ENCODE peak calls at places on chromosomes 11 and 22, in ten cellular contexts. One of them, this sample, is unnamed.

GRCh38 chr11:126105022-126105747 is 42.5 kb upstream of the CDON start:
- DNase-seq in A673: no peak
- DNase-seq in transverse colon: no peak
- DNase-seq in colonic mucosa: no peak
- DNase-seq in Panc1: no peak
- DNase-seq in MM.1S: no peak
- DNase-seq in ascending aorta: no peak
- DNase-seq in MCF 10A: no peak
- DNase-seq in esophagus squamous epithelium: no peak
- DNase-seq in A549: no peak
- DNase-seq in this sample: no peak

GRCh38 chr11:130157111-130157510 is 2.5 kb upstream of the ST14 start:
- DNase-seq in esophagus squamous epithelium: no peak
- DNase-seq in MM.1S: no peak
- DNase-seq in Panc1: no peak
- DNase-seq in MCF 10A: peak
- DNase-seq in A549: no peak
- DNase-seq in transverse colon: no peak
- DNase-seq in colonic mucosa: no peak
- DNase-seq in A673: no peak
- DNase-seq in ascending aorta: no peak
- DNase-seq in this sample: peak

GRCh38 chr11:104581246-104581980 is 316.8 kb downstream of the CASP12 start:
- DNase-seq in Panc1: no peak
- DNase-seq in ascending aorta: no peak
- DNase-seq in MM.1S: no peak
- DNase-seq in transverse colon: no peak
- DNase-seq in esophagus squamous epithelium: no peak
- DNase-seq in MCF 10A: peak
- DNase-seq in colonic mucosa: no peak
- DNase-seq in A549: no peak
- DNase-seq in A673: peak
- DNase-seq in this sample: no peak

GRCh38 chr22:20610243-20610686 is 102.9 kb downstream of the MED15 start:
- DNase-seq in A549: no peak
- DNase-seq in esophagus squamous epithelium: no peak
- DNase-seq in ascending aorta: no peak
- DNase-seq in MM.1S: no peak
- DNase-seq in MCF 10A: no peak
- DNase-seq in colonic mucosa: no peak
- DNase-seq in A673: no peak
- DNase-seq in Panc1: no peak
- DNase-seq in transverse colon: no peak
- DNase-seq in this sample: no peak

GRCh38 chr11:88629496-88629895 is 292.0 kb upstream of the CTSC start:
- DNase-seq in esophagus squamous epithelium: no peak
- DNase-seq in MM.1S: no peak
- DNase-seq in Panc1: no peak
- DNase-seq in A549: no peak
- DNase-seq in colonic mucosa: no peak
- DNase-seq in ascending aorta: no peak
- DNase-seq in A673: no peak
- DNase-seq in transverse colon: no peak
- DNase-seq in MCF 10A: no peak
- DNase-seq in this sample: no peak

GRCh38 chr11:111775024-111775710 is 9.0 kb upstream of the PPP2R1B start:
- DNase-seq in MCF 10A: no peak
- DNase-seq in Panc1: no peak
- DNase-seq in colonic mucosa: no peak
- DNase-seq in A549: no peak
- DNase-seq in transverse colon: peak
- DNase-seq in esophagus squamous epithelium: no peak
- DNase-seq in MM.1S: no peak
- DNase-seq in ascending aorta: peak
- DNase-seq in A673: no peak
- DNase-seq in this sample: no peak

GRCh38 chr11:2307733-2308331 is 6.0 kb downstream of the TSPAN32 start:
- DNase-seq in MCF 10A: no peak
- DNase-seq in transverse colon: no peak
- DNase-seq in ascending aorta: no peak
- DNase-seq in A673: no peak
- DNase-seq in colonic mucosa: no peak
- DNase-seq in MM.1S: no peak
- DNase-seq in Panc1: no peak
- DNase-seq in esophagus squamous epithelium: no peak
- DNase-seq in A549: no peak
- DNase-seq in this sample: no peak

GRCh38 chr11:69545976-69546617 is 64.6 kb downstream of the LINC01488 start:
- DNase-seq in A549: no peak
- DNase-seq in transverse colon: no peak
- DNase-seq in Panc1: no peak
- DNase-seq in esophagus squamous epithelium: no peak
- DNase-seq in colonic mucosa: no peak
- DNase-seq in ascending aorta: no peak
- DNase-seq in A673: no peak
- DNase-seq in MCF 10A: no peak
- DNase-seq in MM.1S: no peak
- DNase-seq in this sample: no peak

GRCh38 chr11:21927628-21928027 is 265.3 kb upstream of the ANO5 start:
- DNase-seq in esophagus squamous epithelium: no peak
- DNase-seq in A549: no peak
- DNase-seq in Panc1: no peak
- DNase-seq in transverse colon: no peak
- DNase-seq in MM.1S: no peak
- DNase-seq in colonic mucosa: no peak
- DNase-seq in ascending aorta: no peak
- DNase-seq in MCF 10A: peak
- DNase-seq in A673: no peak
- DNase-seq in this sample: no peak

GRCh38 chr11:21931436-21932101 is 261.3 kb upstream of the ANO5 start:
- DNase-seq in MCF 10A: no peak
- DNase-seq in esophagus squamous epithelium: no peak
- DNase-seq in Panc1: no peak
- DNase-seq in colonic mucosa: no peak
- DNase-seq in MM.1S: no peak
- DNase-seq in A673: no peak
- DNase-seq in ascending aorta: no peak
- DNase-seq in A549: no peak
- DNase-seq in transverse colon: no peak
- DNase-seq in this sample: no peak

GRCh38 chr11:21928834-21929233 is 264.1 kb upstream of the ANO5 start:
- DNase-seq in ascending aorta: no peak
- DNase-seq in MM.1S: no peak
- DNase-seq in colonic mucosa: no peak
- DNase-seq in transverse colon: no peak
- DNase-seq in Panc1: no peak
- DNase-seq in MCF 10A: no peak
- DNase-seq in A549: no peak
- DNase-seq in esophagus squamous epithelium: no peak
- DNase-seq in A673: no peak
- DNase-seq in this sample: no peak

DNA sequence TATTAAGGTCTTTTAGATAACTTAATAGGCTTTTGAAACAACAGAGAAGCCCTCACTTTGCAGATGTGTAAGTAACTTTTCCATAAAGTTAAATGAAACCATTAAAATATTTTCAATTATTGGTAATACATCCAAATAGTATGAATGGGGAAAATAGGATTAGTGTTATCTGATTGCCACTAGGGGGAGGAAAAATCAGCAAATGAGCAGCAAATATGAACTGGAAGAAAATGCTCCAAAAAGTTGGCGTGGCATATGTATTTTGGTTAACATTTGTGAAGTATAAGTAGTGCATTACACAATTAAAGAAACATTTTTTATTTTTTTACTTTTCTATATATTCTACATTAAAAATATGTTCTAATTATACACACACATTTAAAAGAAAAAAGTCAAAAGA is 259.8 kb upstream of the ANO5 start:
- DNase-seq in Panc1: no peak
- DNase-seq in MM.1S: peak
- DNase-seq in MCF 10A: peak
- DNase-seq in transverse colon: no peak
- DNase-seq in ascending aorta: no peak
- DNase-seq in colonic mucosa: no peak
- DNase-seq in A673: no peak
- DNase-seq in A549: peak
- DNase-seq in esophagus squamous epithelium: no peak
- DNase-seq in this sample: peak
- TF ChIP-seq CTCF in Panc1: peak
- TF ChIP-seq CTCF in MM.1S: peak
- TF ChIP-seq CTCF in MCF 10A: no peak
- TF ChIP-seq CTCF in transverse colon: peak
- TF ChIP-seq CTCF in ascending aorta: no peak
- TF ChIP-seq CTCF in colonic mucosa: no peak
- TF ChIP-seq CTCF in A673: peak
- TF ChIP-seq CTCF in A549: peak
- TF ChIP-seq CTCF in esophagus squamous epithelium: no peak
- TF ChIP-seq CTCF in this sample: peak

DNA sequence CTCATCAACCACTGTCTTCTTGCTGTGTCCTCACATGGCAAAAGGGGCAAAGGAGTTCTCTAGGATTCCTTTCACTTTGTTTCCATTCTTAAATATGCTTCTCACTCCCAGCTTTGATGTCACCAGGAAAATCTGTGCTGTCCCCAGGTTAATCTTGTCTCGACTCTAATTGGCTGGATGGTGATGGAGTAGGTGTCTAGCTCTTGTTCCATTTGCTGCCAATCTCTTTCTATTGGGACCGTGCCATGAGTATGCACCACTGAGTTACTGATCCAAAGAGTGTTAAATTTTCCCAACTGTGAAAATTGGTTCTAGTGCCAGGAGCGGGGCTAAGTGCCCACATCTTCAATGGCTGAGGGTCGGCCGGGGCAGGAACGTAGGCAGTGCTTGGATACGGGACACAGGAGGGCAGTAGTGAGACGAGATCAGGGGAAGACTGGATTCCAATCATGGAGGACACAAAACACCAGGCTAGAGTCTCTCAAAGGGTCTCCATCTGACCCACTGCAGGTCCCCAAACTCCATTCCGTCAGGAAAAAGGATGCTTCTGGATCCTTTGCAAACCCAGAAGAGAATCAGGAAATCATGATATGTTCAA is 47.7 kb upstream of the CSNK2A3 start:
- DNase-seq in MCF 10A: peak
- DNase-seq in ascending aorta: no peak
- DNase-seq in esophagus squamous epithelium: no peak
- DNase-seq in Panc1: no peak
- DNase-seq in A673: peak
- DNase-seq in A549: peak
- DNase-seq in MM.1S: no peak
- DNase-seq in colonic mucosa: no peak
- DNase-seq in transverse colon: no peak
- DNase-seq in this sample: peak
- TF ChIP-seq CTCF in MCF 10A: no peak
- TF ChIP-seq CTCF in ascending aorta: no peak
- TF ChIP-seq CTCF in esophagus squamous epithelium: no peak
- TF ChIP-seq CTCF in Panc1: peak
- TF ChIP-seq CTCF in A673: peak
- TF ChIP-seq CTCF in A549: no peak
- TF ChIP-seq CTCF in MM.1S: no peak
- TF ChIP-seq CTCF in colonic mucosa: no peak
- TF ChIP-seq CTCF in transverse colon: peak
- TF ChIP-seq CTCF in this sample: peak

GRCh38 chr22:45104313-45104712 is 59.4 kb upstream of the NUP50 start:
- DNase-seq in A549: no peak
- DNase-seq in colonic mucosa: no peak
- DNase-seq in A673: no peak
- DNase-seq in ascending aorta: no peak
- DNase-seq in esophagus squamous epithelium: no peak
- DNase-seq in MM.1S: no peak
- DNase-seq in Panc1: no peak
- DNase-seq in transverse colon: no peak
- DNase-seq in MCF 10A: no peak
- DNase-seq in this sample: no peak

GRCh38 chr22:45099961-45100360 is 63.8 kb upstream of the NUP50 start:
- DNase-seq in ascending aorta: no peak
- DNase-seq in A673: no peak
- DNase-seq in A549: no peak
- DNase-seq in esophagus squamous epithelium: no peak
- DNase-seq in MM.1S: no peak
- DNase-seq in MCF 10A: no peak
- DNase-seq in transverse colon: no peak
- DNase-seq in colonic mucosa: no peak
- DNase-seq in Panc1: no peak
- DNase-seq in this sample: no peak

GRCh38 chr22:45102896-45103420 is 60.8 kb upstream of the NUP50 start:
- DNase-seq in A549: no peak
- DNase-seq in A673: no peak
- DNase-seq in colonic mucosa: no peak
- DNase-seq in ascending aorta: no peak
- DNase-seq in MM.1S: no peak
- DNase-seq in esophagus squamous epithelium: no peak
- DNase-seq in Panc1: no peak
- DNase-seq in transverse colon: no peak
- DNase-seq in MCF 10A: no peak
- DNase-seq in this sample: peak

GRCh38 chr22:45103756-45104155 is 60.0 kb upstream of the NUP50 start:
- DNase-seq in colonic mucosa: no peak
- DNase-seq in MM.1S: no peak
- DNase-seq in transverse colon: no peak
- DNase-seq in A549: no peak
- DNase-seq in ascending aorta: no peak
- DNase-seq in A673: peak
- DNase-seq in esophagus squamous epithelium: no peak
- DNase-seq in MCF 10A: no peak
- DNase-seq in Panc1: no peak
- DNase-seq in this sample: no peak

DNA sequence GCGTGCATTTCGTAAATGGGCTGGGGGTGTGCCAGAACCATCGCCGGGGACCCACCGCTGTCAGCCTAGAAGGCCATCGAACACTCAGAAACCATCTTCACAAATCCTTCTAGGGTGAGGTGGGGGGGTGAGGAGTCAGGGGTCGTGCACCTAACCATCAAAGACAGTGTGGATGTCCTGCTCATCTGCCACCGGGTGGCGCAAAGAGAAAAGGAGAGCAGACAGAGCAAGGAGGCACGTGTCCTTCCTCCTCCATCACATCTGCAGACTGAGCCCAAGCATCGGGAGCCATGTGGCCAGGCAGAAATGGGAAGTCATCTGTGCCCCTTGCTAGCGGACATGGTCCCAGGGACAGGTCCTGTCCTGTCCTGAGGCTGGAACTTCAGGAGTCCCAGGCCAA is 61.9 kb upstream of the NUP50 start:
- DNase-seq in A549: peak
- DNase-seq in Panc1: no peak
- DNase-seq in transverse colon: peak
- DNase-seq in MCF 10A: peak
- DNase-seq in colonic mucosa: peak
- DNase-seq in esophagus squamous epithelium: no peak
- DNase-seq in A673: peak
- DNase-seq in ascending aorta: no peak
- DNase-seq in MM.1S: peak
- DNase-seq in this sample: peak
- TF ChIP-seq CTCF in A549: peak
- TF ChIP-seq CTCF in Panc1: peak
- TF ChIP-seq CTCF in transverse colon: peak
- TF ChIP-seq CTCF in MCF 10A: peak
- TF ChIP-seq CTCF in colonic mucosa: peak
- TF ChIP-seq CTCF in esophagus squamous epithelium: no peak
- TF ChIP-seq CTCF in A673: peak
- TF ChIP-seq CTCF in ascending aorta: no peak
- TF ChIP-seq CTCF in MM.1S: peak
- TF ChIP-seq CTCF in this sample: peak

DNA sequence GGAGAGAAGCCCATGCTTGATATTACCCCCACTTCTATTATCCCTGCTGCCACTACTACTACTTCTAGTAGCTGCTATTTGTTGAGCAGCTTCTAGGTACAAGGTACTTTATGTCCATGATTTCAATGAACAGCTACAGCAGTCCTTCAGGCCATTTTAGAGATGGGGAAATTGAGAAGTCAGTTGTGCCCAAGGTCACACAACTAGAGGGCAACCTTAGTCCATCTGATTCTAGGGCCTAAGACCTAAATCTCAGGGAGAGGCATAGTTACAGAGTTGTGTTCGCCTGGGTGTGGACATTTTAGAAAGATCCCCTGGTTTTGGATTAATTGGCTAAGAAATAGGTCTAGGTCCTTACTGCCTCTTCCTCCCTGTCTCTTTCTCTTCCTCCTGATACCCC is 52.3 kb downstream of the MICAL2 start:
- DNase-seq in MM.1S: no peak
- DNase-seq in Panc1: no peak
- DNase-seq in ascending aorta: no peak
- DNase-seq in esophagus squamous epithelium: no peak
- DNase-seq in colonic mucosa: no peak
- DNase-seq in transverse colon: no peak
- DNase-seq in MCF 10A: no peak
- DNase-seq in A549: no peak
- DNase-seq in A673: no peak
- DNase-seq in this sample: no peak
- TF ChIP-seq CTCF in MM.1S: no peak
- TF ChIP-seq CTCF in Panc1: no peak
- TF ChIP-seq CTCF in ascending aorta: no peak
- TF ChIP-seq CTCF in esophagus squamous epithelium: no peak
- TF ChIP-seq CTCF in colonic mucosa: no peak
- TF ChIP-seq CTCF in transverse colon: no peak
- TF ChIP-seq CTCF in MCF 10A: no peak
- TF ChIP-seq CTCF in A549: no peak
- TF ChIP-seq CTCF in A673: no peak
- TF ChIP-seq CTCF in this sample: no peak